ENCODE peak calls at places on chromosome 15, in four cellular contexts. X is neural crest cell; H is foreskin fibroblast; D is activated CD8-positive, alpha-beta memory T cell treated with anti-CD3 and anti-CD28 coated beads for 24 hours. E is an unnamed sample.

GRCh38 chr15:68618339-68619302 is 39.8 kb downstream of the CORO2B start:
- DNase-seq in X (no peak), H (no peak), D (no peak), E (peak; percentile 55)

GRCh38 chr15:47334805-47335204 is 382.5 kb upstream of the SEMA6D start:
- DNase-seq in X (no peak), H (no peak), D (no peak), E (no peak)

GRCh38 chr15:92709064-92709463 is 53.5 kb upstream of the FAM174B start:
- DNase-seq in X (no peak), H (no peak), D (no peak), E (no peak)

GRCh38 chr15:93048759-93049161 is 40.3 kb downstream of the RGMA start:
- DNase-seq in X (no peak), H (no peak), D (no peak), E (no peak)

GRCh38 chr15:99409560-99409959 is 156.2 kb upstream of the MEF2A start:
- DNase-seq in X (no peak), H (no peak), D (no peak), E (no peak)

GRCh38 chr15:60124460-60125070 is 120.5 kb downstream of the FOXB1 start:
- DNase-seq in X (no peak), H (no peak), D (no peak), E (no peak)

GRCh38 chr15:60788514-60789091 is 309.7 kb upstream of the ICE2 start:
- DNase-seq in X (no peak), H (no peak), D (no peak), E (no peak)

GRCh38 chr15:86892774-86893449 is 813.2 kb downstream of the AGBL1 start:
- DNase-seq in X (no peak), H (no peak), D (no peak), E (no peak)

GRCh38 chr15:59965741-59966140 is 38.4 kb upstream of the FOXB1 start:
- DNase-seq in X (no peak), H (no peak), D (no peak), E (no peak)

GRCh38 chr15:96264351-96264798 is 66.1 kb upstream of the NR2F2 start:
- DNase-seq in X (no peak), H (no peak), D (no peak), E (no peak)

GRCh38 chr15:35078221-35078915 is 6.7 kb downstream of the NANOGP8 start:
- DNase-seq in X (peak; percentile 29), H (peak; percentile 30), D (peak; percentile 57), E (peak; percentile 36)

GRCh38 chr15:22979699-22980188 is 424 bp downstream of the CYFIP1 start:
- DNase-seq in X (no peak), H (no peak), D (peak; percentile 66), E (no peak)

GRCh38 chr15:92846716-92847115 is 53.4 kb upstream of the CHD2 start:
- DNase-seq in X (no peak), H (no peak), D (no peak), E (no peak)

GRCh38 chr15:72319360-72319984 is 485 bp downstream of the CELF6 start:
- DNase-seq in X (peak; percentile 79), H (peak; percentile 42), D (peak; percentile 76), E (peak; percentile 10)

GRCh38 chr15:78680416-78681068 is 39.5 kb upstream of the CHRNB4 start:
- DNase-seq in X (no peak), H (no peak), D (no peak), E (no peak)

GRCh38 chr15:42010434-42010833 is 10.4 kb downstream of the PLA2G4E start:
- DNase-seq in X (no peak), H (no peak), D (no peak), E (no peak)

GRCh38 chr15:55357774-55358173 is 38.8 kb downstream of the PIGB start:
- DNase-seq in X (no peak), H (peak; percentile 54), D (no peak), E (peak; percentile 32)

GRCh38 chr15:66169023-66169422 is 84.5 kb downstream of the MEGF11 start:
- DNase-seq in X (no peak), H (no peak), D (no peak), E (no peak)

GRCh38 chr15:60079210-60079609 is 75.1 kb downstream of the FOXB1 start:
- DNase-seq in X (no peak), H (no peak), D (no peak), E (no peak)

GRCh38 chr15:81785181-81785580 is 260.6 kb downstream of the MEX3B start:
- DNase-seq in X (no peak), H (no peak), D (no peak), E (no peak)

GRCh38 chr15:33242165-33242564 is 47.7 kb upstream of the FMN1 start:
- DNase-seq in X (no peak), H (peak; percentile 12), D (no peak), E (peak; percentile 74)

GRCh38 chr15:33675246-33675645 is 293.1 kb upstream of the CHRM5 start:
- DNase-seq in X (no peak), H (no peak), D (no peak), E (peak; percentile 3)

GRCh38 chr15:63945838-63946298 is 100.4 kb downstream of the DAPK2 start:
- DNase-seq in X (no peak), H (no peak), D (peak; percentile 55), E (no peak)

GRCh38 chr15:36400936-36401585 is 178.4 kb upstream of the CDIN1 start:
- DNase-seq in X (no peak), H (no peak), D (no peak), E (no peak)

GRCh38 chr15:59169337-59169736 is 37.3 kb upstream of the LDHAL6B start:
- DNase-seq in X (no peak), H (peak; percentile 80), D (no peak), E (peak; percentile 85)

GRCh38 chr15:74420193-74420905 is 13.4 kb downstream of the SEMA7A start:
- DNase-seq in X (no peak), H (no peak), D (no peak), E (peak; percentile 59)

GRCh38 chr15:35522061-35522460 is 23.9 kb downstream of the DPH6 start:
- DNase-seq in X (no peak), H (no peak), D (no peak), E (peak; percentile 22)

GRCh38 chr15:72155635-72156616 is 37.7 kb downstream of the SENP8 start:
- DNase-seq in X (peak; percentile 91), H (peak; percentile 63), D (peak; percentile 93), E (peak; percentile 73)

GRCh38 chr15:67133738-67134576 is 68.6 kb downstream of the SMAD3 start:
- DNase-seq in X (no peak), H (no peak), D (peak; percentile 77), E (no peak)

GRCh38 chr15:78619022-78619950 is 1.5 kb downstream of the CHRNA3 start:
- DNase-seq in X (no peak), H (no peak), D (peak; percentile 52), E (no peak)

GRCh38 chr15:52798529-52799101 is 8.5 kb upstream of the ONECUT1 start:
- DNase-seq in X (no peak), H (no peak), D (no peak), E (no peak)

E was measured in HFFc6.